ENCODE peak calls at places on chromosomes 2 and 18, in four cellular contexts. C, R, D and T are unnamed samples.

GRCh38 chr18:66616523-66616983 is 12.7 kb upstream of the CDH19 start:
- DNase-seq in C (no peak), R (no peak), D (peak), T (peak)

GRCh38 chr18:76255070-76255683 is 239.9 kb downstream of the ZNF516 start:
- DNase-seq in C (no peak), R (no peak), D (no peak), T (no peak)

GRCh38 chr2:140808816-140809215 is 1322.0 kb downstream of the LRP1B start:
- DNase-seq in C (no peak), R (no peak), D (peak), T (peak)

GRCh38 chr2:176124358-176125214 is 2.1 kb downstream of the HOXD9 start:
- DNase-seq in R (no peak), D (no peak), C (no peak), T (no peak)

GRCh38 chr2:232411901-232412629 is 5.4 kb downstream of the ALPG start:
- DNase-seq in R (no peak), D (no peak), C (no peak), T (no peak)

GRCh38 chr2:154692927-154693326 is 5.6 kb upstream of the KCNJ3 start:
- DNase-seq in R (no peak), D (no peak), C (no peak), T (no peak)

GRCh38 chr2:219571311-219572236 is at the start of gene OBSL1:
- DNase-seq in R (no peak), C (peak), D (peak), T (peak)

GRCh38 chr2:60489269-60489668 is 64.2 kb downstream of the BCL11A start:
- DNase-seq in R (no peak), D (no peak), C (no peak), T (no peak)

GRCh38 chr18:69992776-69993175 is 45.1 kb upstream of the CD226 start:
- DNase-seq in D (no peak), C (no peak), R (no peak), T (no peak)

GRCh38 chr2:224372624-224373023 is 29.3 kb downstream of the FAM124B start:
- DNase-seq in D (no peak), C (no peak), R (no peak), T (no peak)

GRCh38 chr2:85913854-85914524 is 25.2 kb upstream of the ST3GAL5 start:
- DNase-seq in R (no peak), C (no peak), D (no peak), T (no peak)

GRCh38 chr2:15619510-15619909 is 27.8 kb downstream of the DDX1 start:
- DNase-seq in D (no peak), R (no peak), C (no peak), T (no peak)

GRCh38 chr2:115825912-115826311 is 1383.5 kb downstream of the DPP10 start:
- DNase-seq in C (no peak), R (no peak), D (no peak), T (no peak)

GRCh38 chr2:33340265-33340664 is 136.2 kb upstream of the RASGRP3 start:
- DNase-seq in R (no peak), D (no peak), C (no peak), T (no peak)

GRCh38 chr2:225867071-225867470 is 467.6 kb downstream of the NYAP2 start:
- DNase-seq in R (no peak), D (no peak), C (no peak), T (no peak)

GRCh38 chr2:129758461-129759185 is 220.8 kb upstream of the RAB6C start:
- DNase-seq in D (no peak), C (no peak), R (no peak), T (no peak)

GRCh38 chr2:95068256-95068655 is 42.7 kb downstream of the MAL start:
- DNase-seq in R (no peak), C (no peak), D (no peak), T (no peak)

GRCh38 chr2:199410130-199410529 is 47.6 kb downstream of the SATB2 start:
- DNase-seq in D (no peak), R (no peak), C (no peak), T (no peak)

GRCh38 chr2:111031546-111032484 is 88.9 kb upstream of the BCL2L11 start:
- DNase-seq in C (no peak), D (no peak), R (no peak), T (no peak)

GRCh38 chr2:29106980-29107388 is 8.2 kb upstream of the CLIP4 start:
- DNase-seq in D (peak), C (no peak), R (no peak), T (no peak)

GRCh38 chr2:240672701-240673190 is 9.9 kb downstream of the AQP12B start:
- DNase-seq in C (no peak), D (no peak), R (no peak), T (no peak)

GRCh38 chr18:48039769-48040215 is 109.3 kb upstream of the SMAD2 start:
- DNase-seq in R (no peak), C (no peak), D (no peak), T (no peak)

GRCh38 chr2:17800219-17800618 is 16.0 kb upstream of the MSGN1 start:
- DNase-seq in R (no peak), D (peak), C (no peak), T (no peak)

GRCh38 chr2:17799301-17800126 is 16.7 kb upstream of the MSGN1 start:
- DNase-seq in C (no peak), D (no peak), R (no peak), T (no peak)

GRCh38 chr2:17804358-17804757 is 11.9 kb upstream of the MSGN1 start:
- DNase-seq in D (no peak), C (no peak), R (no peak), T (no peak)

GRCh38 chr2:17803492-17803891 is 12.8 kb upstream of the MSGN1 start:
- DNase-seq in D (no peak), R (no peak), C (no peak), T (no peak)

DNA sequence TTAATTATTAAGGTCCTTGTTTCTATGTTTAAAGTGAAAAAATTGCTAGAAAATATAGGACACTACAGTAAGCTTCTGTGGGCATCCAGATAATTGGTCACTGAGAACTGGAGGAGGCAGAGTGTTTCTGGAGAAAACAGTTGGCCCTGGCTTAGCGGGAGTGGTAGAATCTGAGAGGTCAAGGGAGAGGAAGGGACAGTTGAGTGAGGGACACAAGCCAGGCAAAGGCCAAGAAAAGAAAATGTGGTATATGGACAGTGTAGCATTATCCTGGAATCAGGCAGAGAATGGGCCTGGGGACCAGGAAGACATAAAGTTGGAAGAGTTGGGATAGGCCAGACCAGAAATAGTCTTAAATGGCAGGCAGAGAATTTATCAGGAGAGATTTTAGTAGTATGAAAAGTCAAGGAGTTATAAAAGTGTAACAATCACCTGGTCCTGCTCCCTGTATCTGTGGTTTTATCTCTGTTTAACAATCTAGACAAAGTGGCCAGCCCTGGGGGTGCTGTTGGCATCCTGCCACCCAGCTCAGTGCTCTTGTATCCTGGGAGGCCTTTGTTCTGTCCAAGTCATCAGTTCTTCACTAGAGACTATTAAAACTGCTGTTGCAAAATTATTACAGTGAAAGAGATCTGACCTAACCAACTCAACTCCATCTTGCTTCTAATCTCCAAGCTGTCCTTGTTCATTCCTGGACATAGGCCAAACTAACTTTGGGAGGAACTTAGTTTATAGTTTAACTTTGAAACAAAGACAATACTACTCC is 15.4 kb upstream of the MSGN1 start:
- DNase-seq in D (no peak), R (no peak), C (no peak), T (no peak)
- TF ChIP-seq FOXK2 in D (no peak), R (no peak), C (no peak), T (no peak)

GRCh38 chr2:8407332-8407731 is 274.5 kb upstream of the ID2 start:
- DNase-seq in D (no peak), R (no peak), C (no peak), T (no peak)
- TF ChIP-seq FOXK2 in D (no peak), R (no peak), C (no peak), T (no peak)

GRCh38 chr2:132387126-132387525 is 29.5 kb upstream of the GPR39 start:
- DNase-seq in D (no peak), C (no peak), R (no peak), T (no peak)
- TF ChIP-seq FOXK2 in D (no peak), C (no peak), R (no peak), T (no peak)

DNA sequence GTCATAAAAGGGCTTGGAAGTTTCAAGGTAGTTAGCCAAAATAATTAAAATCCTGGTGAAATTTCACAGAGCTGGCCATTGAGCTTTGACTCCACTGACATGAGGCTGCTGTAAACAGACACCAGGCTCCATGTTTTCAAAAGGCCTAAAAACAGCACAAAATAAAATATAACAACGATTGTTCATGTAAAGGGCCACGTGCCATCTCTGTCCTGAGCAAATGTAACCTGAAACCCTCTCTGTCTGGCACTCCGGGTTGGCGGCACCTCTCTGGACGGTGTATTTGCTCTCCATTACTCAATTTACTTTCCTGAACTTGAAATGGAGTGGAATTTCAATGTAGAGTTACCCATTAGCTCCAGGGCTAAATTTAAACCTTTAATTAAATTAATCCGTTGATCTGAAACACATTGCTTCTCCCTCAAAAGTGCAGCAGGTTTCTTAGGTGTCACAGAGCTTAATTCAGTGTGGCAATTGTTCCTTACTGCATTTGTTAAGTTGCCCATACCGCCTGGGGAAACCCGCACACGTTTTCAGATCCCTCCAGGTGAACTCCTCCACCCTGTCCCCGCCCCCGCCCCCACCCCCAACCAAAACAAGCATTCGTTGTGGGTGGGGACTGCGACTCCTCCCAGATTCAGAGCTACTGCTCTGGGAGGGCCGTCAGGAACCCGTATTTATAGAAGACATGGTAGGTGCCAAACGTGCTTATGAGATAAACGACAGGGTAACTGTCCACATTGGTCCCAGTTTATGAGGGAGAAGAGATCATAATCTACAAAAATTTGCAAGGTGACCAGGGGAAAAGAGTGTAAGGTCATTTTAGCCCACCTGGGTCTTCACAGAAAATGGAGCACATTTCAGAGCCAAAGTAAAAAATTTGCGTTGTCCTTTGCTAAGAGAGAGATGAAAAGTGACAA is 1.2 kb upstream of the CABLES1 start:
- DNase-seq in C (peak), R (peak), D (peak), T (peak)
- TF ChIP-seq FOXK2 in C (no peak), R (no peak), D (no peak), T (no peak)

GRCh38 chr18:31499157-31499524 is 1.2 kb downstream of the DSG2 start:
- DNase-seq in R (no peak), D (no peak), C (no peak), T (no peak)

GRCh38 chr18:31498450-31499156 is 626 bp downstream of the DSG2 start:
- DNase-seq in D (no peak), R (no peak), C (no peak), T (peak)

GRCh38 chr18:31500161-31500688 is 2.2 kb downstream of the DSG2 start:
- DNase-seq in R (peak), D (no peak), C (no peak), T (no peak)

GRCh38 chr18:31497404-31497710 is 620 bp upstream of the DSG2 start:
- DNase-seq in R (no peak), C (no peak), D (no peak), T (no peak)

GRCh38 chr18:31497711-31498449 is at the start of gene DSG2:
- DNase-seq in R (no peak), C (peak), D (peak), T (peak)
- TF ChIP-seq FOXK2 in R (no peak), C (no peak), D (no peak), T (no peak)